ENCODE peak calls at places on chromosomes 13 and 19, in five cellular contexts. R, A, O, G and N are unnamed samples.
A peak's percentile ranks its signal among the peaks of the same experiment; 100 is the strongest.

GRCh38 chr13:112730157-112730671 is 40.4 kb downstream of the ATP11A start:
- DNase-seq in R (no peak), A (no peak), O (no peak), G (no peak), N (no peak)

GRCh38 chr19:21023901-21024300 is 3.4 kb downstream of the ZNF430 start:
- DNase-seq in R (peak; percentile 78), A (no peak), O (no peak), G (no peak), N (no peak)

GRCh38 chr13:101612736-101613135 is 160.3 kb downstream of the ITGBL1 start:
- DNase-seq in R (no peak), A (no peak), O (no peak), G (no peak), N (no peak)

GRCh38 chr13:108322206-108322824 is 52.8 kb downstream of the TNFSF13B start:
- DNase-seq in R (peak; percentile 26), A (no peak), O (peak; percentile 28), G (no peak), N (peak; percentile 57)

GRCh38 chr13:73300718-73301425 is 242.1 kb downstream of the KLF5 start:
- DNase-seq in R (no peak), A (no peak), O (no peak), G (no peak), N (no peak)

GRCh38 chr13:98581971-98582702 is 5.2 kb upstream of the STK24 start:
- DNase-seq in R (peak; percentile 60), A (no peak), O (no peak), G (no peak), N (no peak)

GRCh38 chr13:112588490-112589297 is 741 bp upstream of the TUBGCP3 start:
- DNase-seq in R (no peak), A (no peak), O (no peak), G (no peak), N (no peak)

GRCh38 chr19:49210108-49210900 is 52.7 kb downstream of the TRPM4 start:
- DNase-seq in R (no peak), A (no peak), O (no peak), G (no peak), N (no peak)

GRCh38 chr13:27006519-27007161 is 165.0 kb downstream of the USP12 start:
- DNase-seq in R (peak; percentile 11), A (peak; percentile 54), O (peak; percentile 12), G (no peak), N (no peak)

GRCh38 chr19:18519962-18520847 is 1.7 kb downstream of the ELL start:
- DNase-seq in R (peak; percentile 77), A (peak; percentile 52), O (peak; percentile 62), G (peak; percentile 74), N (peak; percentile 69)

GRCh38 chr19:47158367-47158791 is 27.7 kb downstream of the SAE1 start:
- DNase-seq in R (no peak), A (no peak), O (no peak), G (no peak), N (no peak)

GRCh38 chr19:3154957-3155736 is 19.3 kb downstream of the GNA15 start:
- DNase-seq in R (peak; percentile 100), A (no peak), O (peak; percentile 16), G (peak; percentile 69), N (peak; percentile 79)

GRCh38 chr13:21717817-21718216 is 46.9 kb downstream of the FGF9 start:
- DNase-seq in R (peak; percentile 53), A (no peak), O (no peak), G (no peak), N (no peak)

GRCh38 chr13:110448230-110448629 is 113.3 kb downstream of the RAB20 start:
- DNase-seq in R (peak; percentile 81), A (no peak), O (peak; percentile 43), G (no peak), N (no peak)

GRCh38 chr19:52140077-52140710 is 456 bp upstream of the ZNF616 start:
- DNase-seq in R (no peak), A (no peak), O (no peak), G (no peak), N (no peak)

GRCh38 chr13:54241719-54242118 is 1213.1 kb downstream of the OLFM4 start:
- DNase-seq in R (no peak), A (no peak), O (no peak), G (no peak), N (no peak)

GRCh38 chr13:75968103-75968838 is 332.1 kb downstream of the LMO7 start:
- DNase-seq in R (peak; percentile 46), A (no peak), O (no peak), G (no peak), N (no peak)

GRCh38 chr13:60327551-60327950 is 69.5 kb upstream of the TDRD3 start:
- DNase-seq in R (no peak), A (no peak), O (no peak), G (no peak), N (no peak)

GRCh38 chr19:16235811-16236710 is 38.4 kb downstream of the AP1M1 start:
- DNase-seq in R (no peak), A (no peak), O (no peak), G (no peak), N (no peak)

GRCh38 chr13:29369060-29369743 is 226.3 kb downstream of the SLC7A1 start:
- DNase-seq in R (peak; percentile 25), A (no peak), O (peak; percentile 27), G (no peak), N (peak; percentile 6)

GRCh38 chr13:65530688-65531087 is 1699.4 kb downstream of the PCDH9 start:
- DNase-seq in R (no peak), A (no peak), O (no peak), G (no peak), N (no peak)

GRCh38 chr13:41960195-41960699 is 662 bp downstream of the VWA8 start:
- DNase-seq in R (peak; percentile 49), A (no peak), O (no peak), G (no peak), N (no peak)

GRCh38 chr19:58386166-58386575 is 898 bp upstream of the RPS5 start:
- DNase-seq in R (no peak), A (no peak), O (no peak), G (no peak), N (no peak)

GRCh38 chr19:15419413-15420025 is 731 bp upstream of the AKAP8L start:
- DNase-seq in R (no peak), A (no peak), O (no peak), G (no peak), N (no peak)

GRCh38 chr19:18841400-18841799 is 9.6 kb downstream of the UPF1 start:
- DNase-seq in R (no peak), A (no peak), O (no peak), G (no peak), N (no peak)

GRCh38 chr13:113786262-113786841 is 27.3 kb downstream of the TMEM255B start:
- DNase-seq in R (no peak), A (no peak), O (no peak), G (no peak), N (peak; percentile 14)

GRCh38 chr13:41995946-41996345 is 35.0 kb upstream of the VWA8 start:
- DNase-seq in R (peak; percentile 85), A (no peak), O (no peak), G (no peak), N (no peak)

GRCh38 chr13:37534181-37534580 is 64.4 kb downstream of the POSTN start:
- DNase-seq in R (peak; percentile 24), A (no peak), O (no peak), G (no peak), N (no peak)

GRCh38 chr13:39941236-39941635 is 285.8 kb downstream of the COG6 start:
- DNase-seq in R (no peak), A (no peak), O (no peak), G (no peak), N (no peak)

GRCh38 chr13:49933511-49933910 is 2.6 kb downstream of the SPRYD7 start:
- DNase-seq in R (no peak), A (no peak), O (no peak), G (no peak), N (no peak)

GRCh38 chr19:46489445-46490272 is 6.0 kb downstream of the PNMA8B start:
- DNase-seq in R (no peak), A (no peak), O (no peak), G (no peak), N (no peak)

DNA sequence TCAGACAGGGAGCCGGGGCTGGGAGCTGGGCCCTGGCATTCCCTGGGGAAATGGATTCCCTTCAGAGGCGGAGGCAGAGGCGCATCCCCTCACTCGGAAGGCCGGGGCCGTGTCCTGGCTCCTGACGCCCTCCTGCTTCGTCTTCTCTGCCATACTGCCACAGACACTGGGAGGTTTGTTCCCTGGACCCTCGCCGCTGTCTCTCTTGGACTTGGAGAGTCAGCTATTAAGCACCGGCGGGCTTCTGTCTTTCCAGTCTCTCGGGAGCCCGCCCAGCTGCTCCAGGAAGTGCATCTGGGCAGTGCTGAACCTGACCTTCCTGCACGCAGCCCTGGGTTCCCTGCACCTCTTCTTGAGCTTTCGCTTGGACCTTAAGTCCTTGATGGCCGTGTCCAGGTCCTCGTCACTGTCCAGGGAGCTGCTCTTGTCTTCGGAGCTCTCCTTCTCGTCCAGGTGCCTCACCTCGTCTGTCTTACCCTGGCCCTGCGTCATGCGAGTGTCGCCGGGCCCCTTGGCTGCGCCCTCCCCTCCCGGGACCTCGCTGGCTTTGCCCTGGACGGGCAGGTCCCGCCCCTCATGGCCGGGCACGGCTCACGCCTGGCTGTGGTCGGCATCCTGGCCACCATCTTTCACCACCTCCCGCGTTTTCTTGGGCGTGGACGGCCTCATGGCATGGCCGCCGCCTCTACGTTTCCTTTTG is 14.6 kb downstream of the RB1 start:
- DNase-seq in R (no peak), A (no peak), O (no peak), G (no peak), N (no peak)
- H3K4me3 ChIP-seq in R (no peak overlapping the region), A (peak overlapping the region; percentile 17), O (no peak overlapping the region), G (peak overlapping the region; percentile 57), N (no peak overlapping the region)

GRCh38 chr19:6113616-6114188 is 3.4 kb upstream of the RFX2 start:
- DNase-seq in R (no peak), A (no peak), O (no peak), G (no peak), N (no peak)
- H3K4me3 ChIP-seq in R (no peak overlapping the region), A (no peak overlapping the region), O (no peak overlapping the region), G (no peak overlapping the region), N (no peak overlapping the region)

GRCh38 chr19:11539495-11540365 is 1.1 kb downstream of the CNN1 start:
- DNase-seq in R (no peak), A (no peak), O (no peak), G (no peak), N (no peak)
- H3K4me3 ChIP-seq in R (no peak overlapping the region), A (peak overlapping the region; percentile 23), O (no peak overlapping the region), G (no peak overlapping the region), N (no peak overlapping the region)

GRCh38 chr19:31346660-31347059 is 2.6 kb downstream of the TSHZ3 start:
- DNase-seq in R (no peak), A (no peak), O (no peak), G (no peak), N (no peak)

GRCh38 chr19:31349160-31349881 is at the start of gene TSHZ3:
- DNase-seq in R (peak; percentile 84), A (no peak), O (no peak), G (peak; percentile 52), N (peak; percentile 56)

GRCh38 chr19:31348416-31349159 is 648 bp downstream of the TSHZ3 start:
- DNase-seq in R (peak; percentile 69), A (no peak), O (no peak), G (no peak), N (peak; percentile 36)

GRCh38 chr19:31347356-31347755 is 1.9 kb downstream of the TSHZ3 start:
- DNase-seq in R (no peak), A (no peak), O (no peak), G (no peak), N (no peak)

GRCh38 chr19:31347828-31348314 is 1.4 kb downstream of the TSHZ3 start:
- DNase-seq in R (no peak), A (no peak), O (no peak), G (no peak), N (no peak)
- H3K4me3 ChIP-seq in R (peak overlapping the region; percentile 71), A (peak overlapping the region; percentile 86), O (no peak overlapping the region), G (no peak overlapping the region), N (no peak overlapping the region)